ENCODE peak calls at places on chromosomes 12 and 14, in seven cellular contexts. D is WTC11; I is GM10248; M is caudate nucleus; H is activated CD4-positive, alpha-beta T cell treated with anti-CD3 and anti-CD28 coated beads, Interleukin-2, amount 50 U/mL, for 48 hours; K is T-helper 1 cell; S is RWPE1. E is an unnamed sample.

GRCh38 chr12:120630139-120630895 is 10.1 kb upstream of the CABP1 start:
- DNase-seq in D (no peak), I (no peak), M (no peak), H (no peak), K (no peak), S (no peak), E (no peak)

GRCh38 chr12:2339022-2339431 is 286.2 kb downstream of the CACNA1C start:
- DNase-seq in D (no peak), I (no peak), M (no peak), H (no peak), K (no peak), S (no peak), E (no peak)

GRCh38 chr12:126726481-126727217 is 1540.3 kb upstream of the TMEM132C start:
- DNase-seq in D (no peak), I (no peak), M (no peak), H (no peak), K (no peak), S (no peak), E (no peak)

GRCh38 chr14:103445783-103446182 is 60.6 kb downstream of the MARK3 start:
- DNase-seq in D (no peak), I (no peak), M (no peak), H (no peak), K (no peak), S (no peak), E (no peak)

GRCh38 chr12:3587402-3588013 is 96.5 kb downstream of the PRMT8 start:
- DNase-seq in D (no peak), I (no peak), M (no peak), H (no peak), K (no peak), S (no peak), E (no peak)

GRCh38 chr12:92556622-92557421 is 146.0 kb upstream of the PLEKHG7 start:
- DNase-seq in D (no peak), I (no peak), M (no peak), H (no peak), K (no peak), S (no peak), E (no peak)

GRCh38 chr12:126051611-126052107 is 986.4 kb downstream of the AACS start:
- DNase-seq in D (no peak), I (no peak), M (no peak), H (no peak), K (no peak), S (peak), E (peak)

GRCh38 chr12:131091413-131091975 is 137.8 kb downstream of the ADGRD1 start:
- DNase-seq in D (peak), I (peak), M (no peak), H (peak), K (no peak), S (no peak), E (no peak)

GRCh38 chr14:32226051-32226450 is 23.0 kb upstream of the RNU6-8 start:
- DNase-seq in D (no peak), I (no peak), M (no peak), H (no peak), K (no peak), S (no peak), E (no peak)

GRCh38 chr14:94879504-94879903 is 109.6 kb upstream of the GSC start:
- DNase-seq in D (no peak), I (no peak), M (no peak), H (no peak), K (no peak), S (no peak), E (no peak)

GRCh38 chr12:100795193-100796179 is 910 bp downstream of the ANO4 start:
- DNase-seq in D (no peak), I (no peak), M (no peak), H (no peak), K (no peak), S (no peak), E (no peak)

GRCh38 chr12:103676863-103677262 is 89.8 kb downstream of the STAB2 start:
- DNase-seq in D (no peak), I (no peak), M (no peak), H (no peak), K (no peak), S (no peak), E (no peak)

GRCh38 chr14:74531467-74531866 is 37.9 kb downstream of the ISCA2 start:
- DNase-seq in D (peak), I (no peak), M (no peak), H (no peak), K (no peak), S (peak), E (no peak)